ENCODE peak calls at places on chromosomes 5 and 9, in eight cellular contexts. One of them, this sample, is unnamed.
A peak's percentile ranks its signal among the peaks of the same experiment; 100 is the strongest.

GRCh38 chr9:91777437-91777836 is 172.6 kb downstream of the ROR2 start:
- DNase-seq in upper lobe of left lung: no peak
- DNase-seq in ovary: no peak
- DNase-seq in tibial artery: no peak
- DNase-seq in GM23248: peak; percentile 86
- DNase-seq in DND-41: no peak
- DNase-seq in right atrium auricular region: no peak
- DNase-seq in endodermal cell: no peak
- DNase-seq in this sample: no peak

GRCh38 chr5:1568201-1568979 is 44.6 kb upstream of the LPCAT1 start:
- DNase-seq in upper lobe of left lung: no peak
- DNase-seq in ovary: no peak
- DNase-seq in tibial artery: peak; percentile 45
- DNase-seq in GM23248: peak; percentile 88
- DNase-seq in DND-41: no peak
- DNase-seq in right atrium auricular region: no peak
- DNase-seq in endodermal cell: no peak
- DNase-seq in this sample: no peak

GRCh38 chr9:130240410-130241197 is 25.0 kb upstream of the HMCN2 start:
- DNase-seq in upper lobe of left lung: peak; percentile 66
- DNase-seq in ovary: peak; percentile 57
- DNase-seq in tibial artery: peak; percentile 75
- DNase-seq in GM23248: peak; percentile 79
- DNase-seq in DND-41: peak; percentile 57
- DNase-seq in right atrium auricular region: no peak
- DNase-seq in endodermal cell: peak; percentile 85
- DNase-seq in this sample: no peak

GRCh38 chr9:120783611-120784047 is 9.6 kb downstream of the FBXW2 start:
- DNase-seq in upper lobe of left lung: no peak
- DNase-seq in ovary: no peak
- DNase-seq in tibial artery: no peak
- DNase-seq in GM23248: peak; percentile 86
- DNase-seq in DND-41: no peak
- DNase-seq in right atrium auricular region: no peak
- DNase-seq in endodermal cell: no peak
- DNase-seq in this sample: no peak

GRCh38 chr9:108270041-108270440 is 585.7 kb downstream of the ACTL7B start:
- DNase-seq in upper lobe of left lung: no peak
- DNase-seq in ovary: no peak
- DNase-seq in tibial artery: no peak
- DNase-seq in GM23248: no peak
- DNase-seq in DND-41: no peak
- DNase-seq in right atrium auricular region: no peak
- DNase-seq in endodermal cell: no peak
- DNase-seq in this sample: no peak

GRCh38 chr5:107415762-107416161 is 255.0 kb downstream of the EFNA5 start:
- DNase-seq in upper lobe of left lung: no peak
- DNase-seq in ovary: no peak
- DNase-seq in tibial artery: no peak
- DNase-seq in GM23248: no peak
- DNase-seq in DND-41: no peak
- DNase-seq in right atrium auricular region: no peak
- DNase-seq in endodermal cell: no peak
- DNase-seq in this sample: no peak

GRCh38 chr5:177403194-177403825 is 2.8 kb upstream of the PFN3 start:
- DNase-seq in upper lobe of left lung: no peak
- DNase-seq in ovary: peak; percentile 45
- DNase-seq in tibial artery: no peak
- DNase-seq in GM23248: peak; percentile 50
- DNase-seq in DND-41: no peak
- DNase-seq in right atrium auricular region: no peak
- DNase-seq in endodermal cell: peak; percentile 84
- DNase-seq in this sample: no peak

GRCh38 chr5:127762412-127762811 is 59.2 kb downstream of the CCDC192 start:
- DNase-seq in upper lobe of left lung: no peak
- DNase-seq in ovary: no peak
- DNase-seq in tibial artery: no peak
- DNase-seq in GM23248: no peak
- DNase-seq in DND-41: no peak
- DNase-seq in right atrium auricular region: no peak
- DNase-seq in endodermal cell: no peak
- DNase-seq in this sample: no peak

GRCh38 chr5:138610468-138611294 is 35.5 kb upstream of the HSPA9 start:
- DNase-seq in upper lobe of left lung: no peak
- DNase-seq in ovary: peak; percentile 66
- DNase-seq in tibial artery: no peak
- DNase-seq in GM23248: peak; percentile 16
- DNase-seq in DND-41: no peak
- DNase-seq in right atrium auricular region: no peak
- DNase-seq in endodermal cell: peak; percentile 78
- DNase-seq in this sample: peak; percentile 64

GRCh38 chr9:5614985-5615384 is 13.9 kb upstream of the RIC1 start:
- DNase-seq in upper lobe of left lung: no peak
- DNase-seq in ovary: no peak
- DNase-seq in tibial artery: no peak
- DNase-seq in GM23248: no peak
- DNase-seq in DND-41: no peak
- DNase-seq in right atrium auricular region: no peak
- DNase-seq in endodermal cell: no peak
- DNase-seq in this sample: no peak

GRCh38 chr5:35853652-35854051 is 3.0 kb upstream of the IL7R start:
- DNase-seq in upper lobe of left lung: peak; percentile 52
- DNase-seq in ovary: peak; percentile 31
- DNase-seq in tibial artery: no peak
- DNase-seq in GM23248: no peak
- DNase-seq in DND-41: no peak
- DNase-seq in right atrium auricular region: no peak
- DNase-seq in endodermal cell: no peak
- DNase-seq in this sample: no peak

GRCh38 chr5:128305341-128305740 is 221.8 kb downstream of the SLC12A2 start:
- DNase-seq in upper lobe of left lung: no peak
- DNase-seq in ovary: no peak
- DNase-seq in tibial artery: no peak
- DNase-seq in GM23248: no peak
- DNase-seq in DND-41: no peak
- DNase-seq in right atrium auricular region: no peak
- DNase-seq in endodermal cell: no peak
- DNase-seq in this sample: no peak

GRCh38 chr5:76766746-76767145 is 50.8 kb downstream of the F2R start:
- DNase-seq in upper lobe of left lung: no peak
- DNase-seq in ovary: no peak
- DNase-seq in tibial artery: no peak
- DNase-seq in GM23248: peak; percentile 63
- DNase-seq in DND-41: no peak
- DNase-seq in right atrium auricular region: no peak
- DNase-seq in endodermal cell: no peak
- DNase-seq in this sample: no peak

GRCh38 chr9:98345011-98345410 is 89.6 kb upstream of the TBC1D2 start:
- DNase-seq in upper lobe of left lung: no peak
- DNase-seq in ovary: no peak
- DNase-seq in tibial artery: no peak
- DNase-seq in GM23248: no peak
- DNase-seq in DND-41: no peak
- DNase-seq in right atrium auricular region: no peak
- DNase-seq in endodermal cell: no peak
- DNase-seq in this sample: no peak

GRCh38 chr9:135751501-135751900 is 49.5 kb downstream of the KCNT1 start:
- DNase-seq in upper lobe of left lung: no peak
- DNase-seq in ovary: no peak
- DNase-seq in tibial artery: no peak
- DNase-seq in GM23248: no peak
- DNase-seq in DND-41: no peak
- DNase-seq in right atrium auricular region: no peak
- DNase-seq in endodermal cell: no peak
- DNase-seq in this sample: no peak

GRCh38 chr9:100575765-100576368 is 2.0 kb upstream of the CAVIN4 start:
- DNase-seq in upper lobe of left lung: no peak
- DNase-seq in ovary: no peak
- DNase-seq in tibial artery: no peak
- DNase-seq in GM23248: peak; percentile 81
- DNase-seq in DND-41: no peak
- DNase-seq in right atrium auricular region: no peak
- DNase-seq in endodermal cell: no peak
- DNase-seq in this sample: no peak

GRCh38 chr5:175685701-175686350 is 28.0 kb downstream of the HRH2 start:
- DNase-seq in upper lobe of left lung: no peak
- DNase-seq in ovary: no peak
- DNase-seq in tibial artery: no peak
- DNase-seq in GM23248: no peak
- DNase-seq in DND-41: no peak
- DNase-seq in right atrium auricular region: no peak
- DNase-seq in endodermal cell: no peak
- DNase-seq in this sample: no peak

GRCh38 chr9:92613268-92614122 is 56.4 kb downstream of the IPPK start:
- DNase-seq in upper lobe of left lung: no peak
- DNase-seq in ovary: no peak
- DNase-seq in tibial artery: no peak
- DNase-seq in GM23248: no peak
- DNase-seq in DND-41: no peak
- DNase-seq in right atrium auricular region: no peak
- DNase-seq in endodermal cell: no peak
- DNase-seq in this sample: no peak

GRCh38 chr5:77232959-77233358 is 22.5 kb downstream of the PDE8B start:
- DNase-seq in upper lobe of left lung: no peak
- DNase-seq in ovary: no peak
- DNase-seq in tibial artery: no peak
- DNase-seq in GM23248: peak; percentile 17
- DNase-seq in DND-41: no peak
- DNase-seq in right atrium auricular region: no peak
- DNase-seq in endodermal cell: no peak
- DNase-seq in this sample: no peak

GRCh38 chr5:95910521-95910920 is 51.1 kb downstream of the ELL2 start:
- DNase-seq in upper lobe of left lung: no peak
- DNase-seq in ovary: no peak
- DNase-seq in tibial artery: no peak
- DNase-seq in GM23248: no peak
- DNase-seq in DND-41: no peak
- DNase-seq in right atrium auricular region: no peak
- DNase-seq in endodermal cell: no peak
- DNase-seq in this sample: no peak

GRCh38 chr5:169695919-169696490 is 58.9 kb downstream of the DOCK2 start:
- DNase-seq in upper lobe of left lung: no peak
- DNase-seq in ovary: no peak
- DNase-seq in tibial artery: no peak
- DNase-seq in GM23248: peak; percentile 99
- DNase-seq in DND-41: no peak
- DNase-seq in right atrium auricular region: no peak
- DNase-seq in endodermal cell: no peak
- DNase-seq in this sample: no peak

GRCh38 chr5:131242728-131243255 is 21.1 kb upstream of the CDC42SE2 start:
- DNase-seq in upper lobe of left lung: no peak
- DNase-seq in ovary: no peak
- DNase-seq in tibial artery: no peak
- DNase-seq in GM23248: peak; percentile 88
- DNase-seq in DND-41: no peak
- DNase-seq in right atrium auricular region: no peak
- DNase-seq in endodermal cell: no peak
- DNase-seq in this sample: no peak

DNA sequence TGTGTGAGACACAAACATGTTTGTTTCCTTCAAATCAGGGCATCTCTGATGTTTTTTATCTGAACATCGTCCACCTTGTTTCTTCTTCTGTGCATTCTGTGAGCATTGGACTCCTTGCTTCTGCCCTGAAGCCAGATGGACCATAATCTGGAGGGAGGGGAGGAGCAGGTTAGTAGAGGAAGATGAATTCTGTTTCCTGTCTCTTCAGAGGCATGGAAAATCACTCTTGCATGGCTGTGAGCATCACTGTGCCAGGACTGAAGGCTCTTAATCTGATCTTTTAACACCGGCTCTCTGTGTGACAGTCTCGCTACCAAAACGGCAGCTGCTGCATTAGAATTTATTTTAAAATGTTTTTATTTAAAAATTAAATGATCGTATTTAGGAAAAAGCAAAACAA is 43.3 kb downstream of the TLE4 start:
- DNase-seq in upper lobe of left lung: no peak
- DNase-seq in ovary: no peak
- DNase-seq in tibial artery: no peak
- DNase-seq in GM23248: no peak
- DNase-seq in DND-41: no peak
- DNase-seq in right atrium auricular region: no peak
- DNase-seq in endodermal cell: no peak
- DNase-seq in this sample: no peak
- H3K4me1 ChIP-seq in upper lobe of left lung: peaks cover 20% of the 10 kb centered on the region
- H3K4me1 ChIP-seq in ovary: peaks cover 20% of the 10 kb centered on the region
- H3K4me1 ChIP-seq in tibial artery: peaks cover 81% of the 10 kb centered on the region
- H3K4me1 ChIP-seq in GM23248: peaks cover 47% of the 10 kb centered on the region
- H3K4me1 ChIP-seq in DND-41: no peaks in the 10 kb centered on the region
- H3K4me1 ChIP-seq in right atrium auricular region: no peaks in the 10 kb centered on the region
- H3K4me1 ChIP-seq in endodermal cell: no peaks in the 10 kb centered on the region
- H3K4me1 ChIP-seq in this sample: peaks cover 22% of the 10 kb centered on the region

GRCh38 chr5:8923516-8923915 is 622.4 kb downstream of the SEMA5A start:
- DNase-seq in upper lobe of left lung: no peak
- DNase-seq in ovary: no peak
- DNase-seq in tibial artery: no peak
- DNase-seq in GM23248: no peak
- DNase-seq in DND-41: no peak
- DNase-seq in right atrium auricular region: no peak
- DNase-seq in endodermal cell: no peak
- DNase-seq in this sample: no peak
- H3K27ac ChIP-seq in upper lobe of left lung: no peak overlapping the region
- H3K27ac ChIP-seq in ovary: no peak overlapping the region
- H3K27ac ChIP-seq in tibial artery: no peak overlapping the region
- H3K27ac ChIP-seq in GM23248: no peak overlapping the region
- H3K27ac ChIP-seq in DND-41: peak overlapping the region; percentile 58
- H3K27ac ChIP-seq in right atrium auricular region: no peak overlapping the region
- H3K27ac ChIP-seq in endodermal cell: no peak overlapping the region
- H3K27ac ChIP-seq in this sample: no peak overlapping the region

DNA sequence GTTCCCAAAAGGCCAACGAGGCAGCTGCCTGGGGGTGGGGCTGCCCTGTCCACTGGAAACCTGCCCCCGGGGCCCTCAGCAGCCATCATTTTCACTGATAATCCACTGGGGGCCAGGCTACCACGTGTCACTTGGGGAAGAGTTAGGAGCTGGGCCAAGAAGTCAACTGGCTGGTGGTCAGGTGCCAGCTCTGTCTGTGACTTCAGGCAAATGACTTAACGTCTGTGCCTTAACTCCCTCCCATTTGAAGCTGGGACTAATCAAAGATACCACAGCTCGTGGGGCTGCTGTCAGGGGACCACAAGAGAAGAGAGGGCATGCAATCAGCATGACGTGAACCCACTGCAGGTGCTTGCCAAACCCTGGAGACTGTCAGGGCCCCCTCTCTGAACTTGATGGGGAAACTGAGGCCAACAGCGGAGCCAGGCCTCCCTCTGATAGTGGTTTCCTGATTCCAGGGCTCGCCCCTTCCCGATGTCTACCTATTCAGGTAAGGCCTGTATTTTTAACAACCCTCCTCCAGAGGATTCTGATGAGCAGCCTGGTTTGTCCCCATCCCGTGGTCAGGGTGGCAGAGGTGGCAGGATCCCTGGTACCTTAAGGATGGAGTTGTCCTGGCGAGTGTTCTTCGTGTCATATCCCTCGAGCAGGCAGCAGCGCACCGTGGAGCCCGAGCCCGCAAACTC is 12.3 kb upstream of the DPM2 start:
- DNase-seq in upper lobe of left lung: no peak
- DNase-seq in ovary: no peak
- DNase-seq in tibial artery: no peak
- DNase-seq in GM23248: no peak
- DNase-seq in DND-41: no peak
- DNase-seq in right atrium auricular region: no peak
- DNase-seq in endodermal cell: no peak
- DNase-seq in this sample: no peak
- H3K4me1 ChIP-seq in upper lobe of left lung: peaks cover 9% of the 10 kb centered on the region
- H3K4me1 ChIP-seq in ovary: peaks cover 18% of the 10 kb centered on the region
- H3K4me1 ChIP-seq in tibial artery: peaks cover 9% of the 10 kb centered on the region
- H3K4me1 ChIP-seq in GM23248: peaks cover 6% of the 10 kb centered on the region
- H3K4me1 ChIP-seq in DND-41: no peaks in the 10 kb centered on the region
- H3K4me1 ChIP-seq in right atrium auricular region: no peaks in the 10 kb centered on the region
- H3K4me1 ChIP-seq in endodermal cell: no peaks in the 10 kb centered on the region
- H3K4me1 ChIP-seq in this sample: peaks cover 50% of the 10 kb centered on the region

GRCh38 chr5:157381746-157382145 is 78.3 kb upstream of the NIPAL4 start:
- DNase-seq in upper lobe of left lung: no peak
- DNase-seq in ovary: no peak
- DNase-seq in tibial artery: no peak
- DNase-seq in GM23248: no peak
- DNase-seq in DND-41: no peak
- DNase-seq in right atrium auricular region: peak; percentile 16
- DNase-seq in endodermal cell: peak; percentile 33
- DNase-seq in this sample: no peak
- H3K27ac ChIP-seq in upper lobe of left lung: no peak overlapping the region
- H3K27ac ChIP-seq in ovary: no peak overlapping the region
- H3K27ac ChIP-seq in tibial artery: peak overlapping the region; percentile 92
- H3K27ac ChIP-seq in GM23248: no peak overlapping the region
- H3K27ac ChIP-seq in DND-41: no peak overlapping the region
- H3K27ac ChIP-seq in right atrium auricular region: peak overlapping the region; percentile 90
- H3K27ac ChIP-seq in endodermal cell: no peak overlapping the region
- H3K27ac ChIP-seq in this sample: no peak overlapping the region